ENCODE peak calls at places on chromosomes 1 and 21, in eight cellular contexts. One of them, this sample, is unnamed.

GRCh38 chr1:184152502-184152901 is 101.0 kb downstream of the TSEN15 start:
- DNase-seq in NCI-H2081: no peak
- DNase-seq in stimulated activated CD4-positive, alpha-beta T cell treated with anti-CD3 and anti-CD28 coated beads, TNF-alpha, amount 100 ng/mL, for 24 hours: no peak
- DNase-seq in ascending aorta: no peak
- DNase-seq in tibial nerve: no peak
- DNase-seq in activated CD8-positive, alpha-beta memory T cell treated with anti-CD3 and anti-CD28 coated beads for 48 hours: no peak
- DNase-seq in HT1080: peak
- DNase-seq in GM12891: no peak
- DNase-seq in this sample: peak

GRCh38 chr1:25922064-25922632 is 15.9 kb upstream of the STMN1 start:
- DNase-seq in NCI-H2081: no peak
- DNase-seq in stimulated activated CD4-positive, alpha-beta T cell treated with anti-CD3 and anti-CD28 coated beads, TNF-alpha, amount 100 ng/mL, for 24 hours: no peak
- DNase-seq in ascending aorta: no peak
- DNase-seq in tibial nerve: no peak
- DNase-seq in activated CD8-positive, alpha-beta memory T cell treated with anti-CD3 and anti-CD28 coated beads for 48 hours: peak
- DNase-seq in HT1080: no peak
- DNase-seq in GM12891: no peak
- DNase-seq in this sample: no peak

GRCh38 chr1:223747838-223748335 is 35.5 kb downstream of the CAPN2 start:
- DNase-seq in NCI-H2081: no peak
- DNase-seq in stimulated activated CD4-positive, alpha-beta T cell treated with anti-CD3 and anti-CD28 coated beads, TNF-alpha, amount 100 ng/mL, for 24 hours: no peak
- DNase-seq in ascending aorta: no peak
- DNase-seq in tibial nerve: no peak
- DNase-seq in activated CD8-positive, alpha-beta memory T cell treated with anti-CD3 and anti-CD28 coated beads for 48 hours: no peak
- DNase-seq in HT1080: no peak
- DNase-seq in GM12891: no peak
- DNase-seq in this sample: peak

GRCh38 chr1:213284626-213285025 is 233.6 kb downstream of the RPS6KC1 start:
- DNase-seq in NCI-H2081: no peak
- DNase-seq in stimulated activated CD4-positive, alpha-beta T cell treated with anti-CD3 and anti-CD28 coated beads, TNF-alpha, amount 100 ng/mL, for 24 hours: no peak
- DNase-seq in ascending aorta: no peak
- DNase-seq in tibial nerve: no peak
- DNase-seq in activated CD8-positive, alpha-beta memory T cell treated with anti-CD3 and anti-CD28 coated beads for 48 hours: no peak
- DNase-seq in HT1080: peak
- DNase-seq in GM12891: no peak
- DNase-seq in this sample: peak

GRCh38 chr1:60984066-60984799 is 98.1 kb upstream of the NFIA start:
- DNase-seq in NCI-H2081: no peak
- DNase-seq in stimulated activated CD4-positive, alpha-beta T cell treated with anti-CD3 and anti-CD28 coated beads, TNF-alpha, amount 100 ng/mL, for 24 hours: no peak
- DNase-seq in ascending aorta: peak
- DNase-seq in tibial nerve: peak
- DNase-seq in activated CD8-positive, alpha-beta memory T cell treated with anti-CD3 and anti-CD28 coated beads for 48 hours: no peak
- DNase-seq in HT1080: peak
- DNase-seq in GM12891: no peak
- DNase-seq in this sample: no peak

GRCh38 chr1:202086579-202087350 is 36.0 kb upstream of the GPR37L1 start:
- DNase-seq in NCI-H2081: no peak
- DNase-seq in stimulated activated CD4-positive, alpha-beta T cell treated with anti-CD3 and anti-CD28 coated beads, TNF-alpha, amount 100 ng/mL, for 24 hours: no peak
- DNase-seq in ascending aorta: no peak
- DNase-seq in tibial nerve: peak
- DNase-seq in activated CD8-positive, alpha-beta memory T cell treated with anti-CD3 and anti-CD28 coated beads for 48 hours: no peak
- DNase-seq in HT1080: no peak
- DNase-seq in GM12891: no peak
- DNase-seq in this sample: no peak

GRCh38 chr1:1270813-1271212 is 2.8 kb downstream of the UBE2J2 start:
- DNase-seq in NCI-H2081: no peak
- DNase-seq in stimulated activated CD4-positive, alpha-beta T cell treated with anti-CD3 and anti-CD28 coated beads, TNF-alpha, amount 100 ng/mL, for 24 hours: no peak
- DNase-seq in ascending aorta: no peak
- DNase-seq in tibial nerve: no peak
- DNase-seq in activated CD8-positive, alpha-beta memory T cell treated with anti-CD3 and anti-CD28 coated beads for 48 hours: no peak
- DNase-seq in HT1080: no peak
- DNase-seq in GM12891: no peak
- DNase-seq in this sample: no peak

GRCh38 chr21:30468912-30469812 is 11.0 kb downstream of the KRTAP19-1 start:
- DNase-seq in NCI-H2081: no peak
- DNase-seq in stimulated activated CD4-positive, alpha-beta T cell treated with anti-CD3 and anti-CD28 coated beads, TNF-alpha, amount 100 ng/mL, for 24 hours: no peak
- DNase-seq in ascending aorta: no peak
- DNase-seq in tibial nerve: no peak
- DNase-seq in activated CD8-positive, alpha-beta memory T cell treated with anti-CD3 and anti-CD28 coated beads for 48 hours: no peak
- DNase-seq in HT1080: no peak
- DNase-seq in GM12891: no peak
- DNase-seq in this sample: no peak

GRCh38 chr1:160625725-160626498 is 20.9 kb downstream of the SLAMF1 start:
- DNase-seq in NCI-H2081: no peak
- DNase-seq in stimulated activated CD4-positive, alpha-beta T cell treated with anti-CD3 and anti-CD28 coated beads, TNF-alpha, amount 100 ng/mL, for 24 hours: no peak
- DNase-seq in ascending aorta: no peak
- DNase-seq in tibial nerve: peak
- DNase-seq in activated CD8-positive, alpha-beta memory T cell treated with anti-CD3 and anti-CD28 coated beads for 48 hours: no peak
- DNase-seq in HT1080: peak
- DNase-seq in GM12891: no peak
- DNase-seq in this sample: no peak

GRCh38 chr1:12040457-12041051 is 21.3 kb downstream of the MIIP start:
- DNase-seq in NCI-H2081: no peak
- DNase-seq in stimulated activated CD4-positive, alpha-beta T cell treated with anti-CD3 and anti-CD28 coated beads, TNF-alpha, amount 100 ng/mL, for 24 hours: no peak
- DNase-seq in ascending aorta: no peak
- DNase-seq in tibial nerve: peak
- DNase-seq in activated CD8-positive, alpha-beta memory T cell treated with anti-CD3 and anti-CD28 coated beads for 48 hours: no peak
- DNase-seq in HT1080: peak
- DNase-seq in GM12891: no peak
- DNase-seq in this sample: peak

GRCh38 chr1:205237526-205238484 is 10.1 kb downstream of the TMCC2 start:
- DNase-seq in NCI-H2081: no peak
- DNase-seq in stimulated activated CD4-positive, alpha-beta T cell treated with anti-CD3 and anti-CD28 coated beads, TNF-alpha, amount 100 ng/mL, for 24 hours: peak
- DNase-seq in ascending aorta: no peak
- DNase-seq in tibial nerve: no peak
- DNase-seq in activated CD8-positive, alpha-beta memory T cell treated with anti-CD3 and anti-CD28 coated beads for 48 hours: no peak
- DNase-seq in HT1080: no peak
- DNase-seq in GM12891: no peak
- DNase-seq in this sample: no peak

GRCh38 chr1:39115271-39116110 is 89.0 kb upstream of the MACF1 start:
- DNase-seq in NCI-H2081: no peak
- DNase-seq in stimulated activated CD4-positive, alpha-beta T cell treated with anti-CD3 and anti-CD28 coated beads, TNF-alpha, amount 100 ng/mL, for 24 hours: no peak
- DNase-seq in ascending aorta: no peak
- DNase-seq in tibial nerve: no peak
- DNase-seq in activated CD8-positive, alpha-beta memory T cell treated with anti-CD3 and anti-CD28 coated beads for 48 hours: no peak
- DNase-seq in HT1080: peak
- DNase-seq in GM12891: no peak
- DNase-seq in this sample: peak

GRCh38 chr1:26852701-26853100 is 10.2 kb upstream of the SFN start:
- DNase-seq in NCI-H2081: no peak
- DNase-seq in stimulated activated CD4-positive, alpha-beta T cell treated with anti-CD3 and anti-CD28 coated beads, TNF-alpha, amount 100 ng/mL, for 24 hours: no peak
- DNase-seq in ascending aorta: no peak
- DNase-seq in tibial nerve: no peak
- DNase-seq in activated CD8-positive, alpha-beta memory T cell treated with anti-CD3 and anti-CD28 coated beads for 48 hours: no peak
- DNase-seq in HT1080: no peak
- DNase-seq in GM12891: no peak
- DNase-seq in this sample: no peak

GRCh38 chr1:205354259-205354904 is 2.3 kb downstream of the KLHDC8A start:
- DNase-seq in NCI-H2081: peak
- DNase-seq in stimulated activated CD4-positive, alpha-beta T cell treated with anti-CD3 and anti-CD28 coated beads, TNF-alpha, amount 100 ng/mL, for 24 hours: peak
- DNase-seq in ascending aorta: no peak
- DNase-seq in tibial nerve: peak
- DNase-seq in activated CD8-positive, alpha-beta memory T cell treated with anti-CD3 and anti-CD28 coated beads for 48 hours: peak
- DNase-seq in HT1080: peak
- DNase-seq in GM12891: no peak
- DNase-seq in this sample: peak

GRCh38 chr1:160621633-160622413 is 25.0 kb downstream of the SLAMF1 start:
- DNase-seq in NCI-H2081: no peak
- DNase-seq in stimulated activated CD4-positive, alpha-beta T cell treated with anti-CD3 and anti-CD28 coated beads, TNF-alpha, amount 100 ng/mL, for 24 hours: no peak
- DNase-seq in ascending aorta: no peak
- DNase-seq in tibial nerve: no peak
- DNase-seq in activated CD8-positive, alpha-beta memory T cell treated with anti-CD3 and anti-CD28 coated beads for 48 hours: no peak
- DNase-seq in HT1080: no peak
- DNase-seq in GM12891: no peak
- DNase-seq in this sample: no peak

GRCh38 chr1:29121516-29121937 is 2.2 kb downstream of the TMEM200B start:
- DNase-seq in NCI-H2081: no peak
- DNase-seq in stimulated activated CD4-positive, alpha-beta T cell treated with anti-CD3 and anti-CD28 coated beads, TNF-alpha, amount 100 ng/mL, for 24 hours: no peak
- DNase-seq in ascending aorta: no peak
- DNase-seq in tibial nerve: no peak
- DNase-seq in activated CD8-positive, alpha-beta memory T cell treated with anti-CD3 and anti-CD28 coated beads for 48 hours: no peak
- DNase-seq in HT1080: no peak
- DNase-seq in GM12891: no peak
- DNase-seq in this sample: peak

GRCh38 chr1:42013881-42014470 is 95.3 kb upstream of the HIVEP3 start:
- DNase-seq in NCI-H2081: peak
- DNase-seq in stimulated activated CD4-positive, alpha-beta T cell treated with anti-CD3 and anti-CD28 coated beads, TNF-alpha, amount 100 ng/mL, for 24 hours: no peak
- DNase-seq in ascending aorta: no peak
- DNase-seq in tibial nerve: peak
- DNase-seq in activated CD8-positive, alpha-beta memory T cell treated with anti-CD3 and anti-CD28 coated beads for 48 hours: no peak
- DNase-seq in HT1080: peak
- DNase-seq in GM12891: no peak
- DNase-seq in this sample: no peak

GRCh38 chr1:47207811-47208373 is 18.1 kb upstream of the PDZK1IP1 start:
- DNase-seq in NCI-H2081: no peak
- DNase-seq in stimulated activated CD4-positive, alpha-beta T cell treated with anti-CD3 and anti-CD28 coated beads, TNF-alpha, amount 100 ng/mL, for 24 hours: no peak
- DNase-seq in ascending aorta: no peak
- DNase-seq in tibial nerve: no peak
- DNase-seq in activated CD8-positive, alpha-beta memory T cell treated with anti-CD3 and anti-CD28 coated beads for 48 hours: no peak
- DNase-seq in HT1080: peak
- DNase-seq in GM12891: no peak
- DNase-seq in this sample: no peak

GRCh38 chr1:185694081-185694480 is 40.1 kb upstream of the HMCN1 start:
- DNase-seq in NCI-H2081: no peak
- DNase-seq in stimulated activated CD4-positive, alpha-beta T cell treated with anti-CD3 and anti-CD28 coated beads, TNF-alpha, amount 100 ng/mL, for 24 hours: no peak
- DNase-seq in ascending aorta: no peak
- DNase-seq in tibial nerve: no peak
- DNase-seq in activated CD8-positive, alpha-beta memory T cell treated with anti-CD3 and anti-CD28 coated beads for 48 hours: no peak
- DNase-seq in HT1080: no peak
- DNase-seq in GM12891: peak
- DNase-seq in this sample: no peak

GRCh38 chr1:178538192-178538916 is 25.4 kb downstream of the TEX35 start:
- DNase-seq in NCI-H2081: no peak
- DNase-seq in stimulated activated CD4-positive, alpha-beta T cell treated with anti-CD3 and anti-CD28 coated beads, TNF-alpha, amount 100 ng/mL, for 24 hours: no peak
- DNase-seq in ascending aorta: no peak
- DNase-seq in tibial nerve: no peak
- DNase-seq in activated CD8-positive, alpha-beta memory T cell treated with anti-CD3 and anti-CD28 coated beads for 48 hours: no peak
- DNase-seq in HT1080: peak
- DNase-seq in GM12891: no peak
- DNase-seq in this sample: peak

GRCh38 chr1:15849775-15850449 is 2.4 kb downstream of the SPEN start:
- DNase-seq in NCI-H2081: peak
- DNase-seq in stimulated activated CD4-positive, alpha-beta T cell treated with anti-CD3 and anti-CD28 coated beads, TNF-alpha, amount 100 ng/mL, for 24 hours: no peak
- DNase-seq in ascending aorta: no peak
- DNase-seq in tibial nerve: no peak
- DNase-seq in activated CD8-positive, alpha-beta memory T cell treated with anti-CD3 and anti-CD28 coated beads for 48 hours: no peak
- DNase-seq in HT1080: peak
- DNase-seq in GM12891: no peak
- DNase-seq in this sample: peak

GRCh38 chr1:227323164-227323955 is 5.1 kb upstream of the CDC42BPA start:
- DNase-seq in NCI-H2081: no peak
- DNase-seq in stimulated activated CD4-positive, alpha-beta T cell treated with anti-CD3 and anti-CD28 coated beads, TNF-alpha, amount 100 ng/mL, for 24 hours: no peak
- DNase-seq in ascending aorta: no peak
- DNase-seq in tibial nerve: no peak
- DNase-seq in activated CD8-positive, alpha-beta memory T cell treated with anti-CD3 and anti-CD28 coated beads for 48 hours: no peak
- DNase-seq in HT1080: no peak
- DNase-seq in GM12891: no peak
- DNase-seq in this sample: no peak

GRCh38 chr1:23194119-23194984 is 22.9 kb downstream of the HTR1D start:
- DNase-seq in NCI-H2081: no peak
- DNase-seq in stimulated activated CD4-positive, alpha-beta T cell treated with anti-CD3 and anti-CD28 coated beads, TNF-alpha, amount 100 ng/mL, for 24 hours: no peak
- DNase-seq in ascending aorta: no peak
- DNase-seq in tibial nerve: no peak
- DNase-seq in activated CD8-positive, alpha-beta memory T cell treated with anti-CD3 and anti-CD28 coated beads for 48 hours: no peak
- DNase-seq in HT1080: peak
- DNase-seq in GM12891: no peak
- DNase-seq in this sample: peak

GRCh38 chr1:35220976-35221375 is 28.0 kb upstream of the SFPQ start:
- DNase-seq in NCI-H2081: no peak
- DNase-seq in stimulated activated CD4-positive, alpha-beta T cell treated with anti-CD3 and anti-CD28 coated beads, TNF-alpha, amount 100 ng/mL, for 24 hours: no peak
- DNase-seq in ascending aorta: no peak
- DNase-seq in tibial nerve: no peak
- DNase-seq in activated CD8-positive, alpha-beta memory T cell treated with anti-CD3 and anti-CD28 coated beads for 48 hours: no peak
- DNase-seq in HT1080: peak
- DNase-seq in GM12891: peak
- DNase-seq in this sample: peak

GRCh38 chr1:67687649-67688048 is 2.6 kb downstream of the GADD45A start:
- DNase-seq in NCI-H2081: no peak
- DNase-seq in stimulated activated CD4-positive, alpha-beta T cell treated with anti-CD3 and anti-CD28 coated beads, TNF-alpha, amount 100 ng/mL, for 24 hours: no peak
- DNase-seq in ascending aorta: no peak
- DNase-seq in tibial nerve: no peak
- DNase-seq in activated CD8-positive, alpha-beta memory T cell treated with anti-CD3 and anti-CD28 coated beads for 48 hours: no peak
- DNase-seq in HT1080: peak
- DNase-seq in GM12891: no peak
- DNase-seq in this sample: peak

GRCh38 chr1:207670997-207671396 is 26.1 kb downstream of the CR1L start:
- DNase-seq in NCI-H2081: no peak
- DNase-seq in stimulated activated CD4-positive, alpha-beta T cell treated with anti-CD3 and anti-CD28 coated beads, TNF-alpha, amount 100 ng/mL, for 24 hours: no peak
- DNase-seq in ascending aorta: no peak
- DNase-seq in tibial nerve: no peak
- DNase-seq in activated CD8-positive, alpha-beta memory T cell treated with anti-CD3 and anti-CD28 coated beads for 48 hours: no peak
- DNase-seq in HT1080: no peak
- DNase-seq in GM12891: no peak
- DNase-seq in this sample: no peak

GRCh38 chr1:219798283-219799030 is 129.9 kb downstream of the SLC30A10 start:
- DNase-seq in NCI-H2081: no peak
- DNase-seq in stimulated activated CD4-positive, alpha-beta T cell treated with anti-CD3 and anti-CD28 coated beads, TNF-alpha, amount 100 ng/mL, for 24 hours: no peak
- DNase-seq in ascending aorta: no peak
- DNase-seq in tibial nerve: no peak
- DNase-seq in activated CD8-positive, alpha-beta memory T cell treated with anti-CD3 and anti-CD28 coated beads for 48 hours: no peak
- DNase-seq in HT1080: peak
- DNase-seq in GM12891: no peak
- DNase-seq in this sample: peak

GRCh38 chr1:19596065-19596718 is 47.9 kb upstream of the NBL1 start:
- DNase-seq in NCI-H2081: peak
- DNase-seq in stimulated activated CD4-positive, alpha-beta T cell treated with anti-CD3 and anti-CD28 coated beads, TNF-alpha, amount 100 ng/mL, for 24 hours: no peak
- DNase-seq in ascending aorta: no peak
- DNase-seq in tibial nerve: no peak
- DNase-seq in activated CD8-positive, alpha-beta memory T cell treated with anti-CD3 and anti-CD28 coated beads for 48 hours: no peak
- DNase-seq in HT1080: no peak
- DNase-seq in GM12891: no peak
- DNase-seq in this sample: no peak

GRCh38 chr21:46635324-46636180 is at the start of gene PRMT2:
- DNase-seq in NCI-H2081: peak
- DNase-seq in stimulated activated CD4-positive, alpha-beta T cell treated with anti-CD3 and anti-CD28 coated beads, TNF-alpha, amount 100 ng/mL, for 24 hours: peak
- DNase-seq in ascending aorta: peak
- DNase-seq in tibial nerve: peak
- DNase-seq in activated CD8-positive, alpha-beta memory T cell treated with anti-CD3 and anti-CD28 coated beads for 48 hours: peak
- DNase-seq in HT1080: peak
- DNase-seq in GM12891: peak
- DNase-seq in this sample: peak

GRCh38 chr21:45109831-45110492 is 35.6 kb downstream of the ADARB1 start:
- DNase-seq in NCI-H2081: no peak
- DNase-seq in stimulated activated CD4-positive, alpha-beta T cell treated with anti-CD3 and anti-CD28 coated beads, TNF-alpha, amount 100 ng/mL, for 24 hours: no peak
- DNase-seq in ascending aorta: no peak
- DNase-seq in tibial nerve: no peak
- DNase-seq in activated CD8-positive, alpha-beta memory T cell treated with anti-CD3 and anti-CD28 coated beads for 48 hours: no peak
- DNase-seq in HT1080: no peak
- DNase-seq in GM12891: peak
- DNase-seq in this sample: peak

GRCh38 chr1:54227091-54227602 is 27.2 kb downstream of the MRPL37 start:
- DNase-seq in NCI-H2081: no peak
- DNase-seq in stimulated activated CD4-positive, alpha-beta T cell treated with anti-CD3 and anti-CD28 coated beads, TNF-alpha, amount 100 ng/mL, for 24 hours: no peak
- DNase-seq in ascending aorta: peak
- DNase-seq in tibial nerve: no peak
- DNase-seq in activated CD8-positive, alpha-beta memory T cell treated with anti-CD3 and anti-CD28 coated beads for 48 hours: no peak
- DNase-seq in HT1080: peak
- DNase-seq in GM12891: no peak
- DNase-seq in this sample: peak

GRCh38 chr1:109838838-109839240 is 71.8 kb upstream of the CSF1 start:
- DNase-seq in NCI-H2081: no peak
- DNase-seq in stimulated activated CD4-positive, alpha-beta T cell treated with anti-CD3 and anti-CD28 coated beads, TNF-alpha, amount 100 ng/mL, for 24 hours: no peak
- DNase-seq in ascending aorta: no peak
- DNase-seq in tibial nerve: no peak
- DNase-seq in activated CD8-positive, alpha-beta memory T cell treated with anti-CD3 and anti-CD28 coated beads for 48 hours: no peak
- DNase-seq in HT1080: peak
- DNase-seq in GM12891: no peak
- DNase-seq in this sample: peak

This sample was measured in astrocyte of the hippocampus.